ENCODE peak calls at places on chromosomes 3 and 15, in five cellular contexts. G, H, S, D and X are unnamed samples.

GRCh38 chr3:72055436-72055835 is 270.5 kb upstream of the PROK2 start:
- DNase-seq in D (no peak), S (peak; percentile 94), H (no peak), G (no peak), X (no peak)

GRCh38 chr15:58490405-58491150 is 58.8 kb downstream of the LIPC start:
- DNase-seq in G (no peak), D (no peak), H (no peak), S (peak; percentile 72), X (no peak)

GRCh38 chr3:154236331-154236730 is 88.0 kb downstream of the DHX36 start:
- DNase-seq in D (no peak), G (no peak), H (no peak), S (no peak), X (no peak)

GRCh38 chr15:42808921-42809320 is 72.0 kb upstream of the CDAN1 start:
- DNase-seq in H (no peak), G (no peak), D (no peak), S (peak; percentile 44), X (no peak)

GRCh38 chr3:129596194-129597086 is 10.0 kb downstream of the PLXND1 start:
- DNase-seq in G (peak; percentile 98), H (peak; percentile 88), S (peak; percentile 63), D (no peak), X (peak; percentile 23)

GRCh38 chr3:52537726-52538421 is 1.5 kb downstream of the UQCC5 start:
- DNase-seq in S (no peak), H (no peak), D (no peak), G (no peak), X (no peak)

GRCh38 chr15:28952666-28953491 is 67.1 kb downstream of the APBA2 start:
- DNase-seq in H (no peak), D (no peak), S (no peak), G (no peak), X (no peak)

GRCh38 chr3:42133500-42134298 is 42.5 kb downstream of the TRAK1 start:
- DNase-seq in G (no peak), H (no peak), S (no peak), D (no peak), X (no peak)

GRCh38 chr3:123842711-123843110 is 41.4 kb downstream of the MYLK start:
- DNase-seq in S (no peak), H (no peak), D (no peak), G (no peak), X (no peak)

GRCh38 chr3:10933958-10934481 is 58.5 kb upstream of the SLC6A1 start:
- DNase-seq in S (no peak), H (peak; percentile 11), D (no peak), G (peak; percentile 58), X (no peak)

GRCh38 chr3:59782664-59783063 is 732.8 kb upstream of the CFAP20DC start:
- DNase-seq in H (no peak), G (no peak), D (no peak), S (no peak), X (no peak)

GRCh38 chr15:33720952-33721351 is 247.3 kb upstream of the CHRM5 start:
- DNase-seq in H (no peak), G (peak; percentile 80), D (no peak), S (no peak), X (no peak)

GRCh38 chr3:66499881-66500574 is 794 bp downstream of the LRIG1 start:
- DNase-seq in H (no peak), G (peak; percentile 19), S (no peak), D (peak; percentile 36), X (no peak)

GRCh38 chr15:65333863-65334262 is 29.4 kb downstream of the RNU5B-1 start:
- DNase-seq in D (no peak), H (no peak), G (no peak), S (no peak), X (no peak)

GRCh38 chr3:43346990-43347749 is 60.8 kb downstream of the SNRK start:
- DNase-seq in S (no peak), H (no peak), G (no peak), D (peak; percentile 83), X (no peak)

GRCh38 chr3:159208080-159208479 is 406.2 kb downstream of the MFSD1 start:
- DNase-seq in D (no peak), H (no peak), G (no peak), S (no peak), X (no peak)

GRCh38 chr15:73844356-73844755 is 29.0 kb upstream of the TBC1D21 start:
- DNase-seq in D (no peak), G (peak; percentile 18), S (no peak), H (no peak), X (no peak)

GRCh38 chr15:58492661-58493397 is 61.0 kb downstream of the LIPC start:
- DNase-seq in G (no peak), S (peak; percentile 53), D (no peak), H (no peak), X (no peak)

GRCh38 chr15:101723161-101723873 is 956 bp downstream of the TARS3 start:
- DNase-seq in S (peak; percentile 17), G (peak; percentile 12), D (peak; percentile 24), H (no peak), X (no peak)

GRCh38 chr15:34330279-34330678 is 7.3 kb downstream of the SLC12A6 start:
- DNase-seq in S (no peak), H (no peak), D (no peak), G (no peak), X (no peak)

GRCh38 chr3:126102530-126102951 is 18.6 kb upstream of the SLC41A3 start:
- DNase-seq in D (no peak), H (peak; percentile 63), S (peak; percentile 83), G (no peak), X (no peak)

GRCh38 chr3:190303887-190304286 is 18.4 kb downstream of the CLDN1 start:
- DNase-seq in H (no peak), S (no peak), G (no peak), D (no peak), X (no peak)